ENCODE peak calls at places on chromosomes 1 and 21, in four cellular contexts. Y, H, U and M are unnamed samples.

GRCh38 chr1:155499953-155500621 is 62.5 kb downstream of the ASH1L start:
- DNase-seq in Y (no peak), U (no peak), H (no peak), M (no peak)

GRCh38 chr1:94305704-94306103 is 68.3 kb upstream of the ARHGAP29 start:
- DNase-seq in H (no peak), U (no peak), Y (no peak), M (no peak)

GRCh38 chr1:216750031-216750627 is 26.9 kb upstream of the ESRRG start:
- DNase-seq in H (peak; percentile 88), Y (no peak), U (peak; percentile 54), M (peak; percentile 21)

GRCh38 chr1:205578780-205579571 is 52.8 kb downstream of the ELK4 start:
- DNase-seq in H (no peak), Y (no peak), U (no peak), M (no peak)

GRCh38 chr1:41805771-41806471 is 112.8 kb downstream of the HIVEP3 start:
- DNase-seq in Y (no peak), U (no peak), H (no peak), M (no peak)

GRCh38 chr1:66833112-66833511 is 32.0 kb upstream of the INSL5 start:
- DNase-seq in U (no peak), H (no peak), Y (no peak), M (no peak)

GRCh38 chr1:2499986-2500596 is 24.0 kb downstream of the PLCH2 start:
- DNase-seq in Y (no peak), U (no peak), H (no peak), M (no peak)

GRCh38 chr21:46187814-46188213 is 3.6 kb upstream of the SPATC1L start:
- DNase-seq in H (no peak), U (no peak), Y (no peak), M (no peak)

GRCh38 chr21:35873441-35873840 is 186.9 kb downstream of the SETD4 start:
- DNase-seq in U (no peak), Y (no peak), H (no peak), M (no peak)

GRCh38 chr1:227315500-227316346 is 2.6 kb downstream of the CDC42BPA start:
- DNase-seq in U (peak; percentile 82), H (peak; percentile 16), Y (peak; percentile 19), M (peak; percentile 79)
- H3K4me1 ChIP-seq in U (peaks cover 10% of the 10 kb centered on the region), H (peaks cover 34% of the 10 kb centered on the region), Y (peaks cover 24% of the 10 kb centered on the region), M (peaks cover 9% of the 10 kb centered on the region)

DNA sequence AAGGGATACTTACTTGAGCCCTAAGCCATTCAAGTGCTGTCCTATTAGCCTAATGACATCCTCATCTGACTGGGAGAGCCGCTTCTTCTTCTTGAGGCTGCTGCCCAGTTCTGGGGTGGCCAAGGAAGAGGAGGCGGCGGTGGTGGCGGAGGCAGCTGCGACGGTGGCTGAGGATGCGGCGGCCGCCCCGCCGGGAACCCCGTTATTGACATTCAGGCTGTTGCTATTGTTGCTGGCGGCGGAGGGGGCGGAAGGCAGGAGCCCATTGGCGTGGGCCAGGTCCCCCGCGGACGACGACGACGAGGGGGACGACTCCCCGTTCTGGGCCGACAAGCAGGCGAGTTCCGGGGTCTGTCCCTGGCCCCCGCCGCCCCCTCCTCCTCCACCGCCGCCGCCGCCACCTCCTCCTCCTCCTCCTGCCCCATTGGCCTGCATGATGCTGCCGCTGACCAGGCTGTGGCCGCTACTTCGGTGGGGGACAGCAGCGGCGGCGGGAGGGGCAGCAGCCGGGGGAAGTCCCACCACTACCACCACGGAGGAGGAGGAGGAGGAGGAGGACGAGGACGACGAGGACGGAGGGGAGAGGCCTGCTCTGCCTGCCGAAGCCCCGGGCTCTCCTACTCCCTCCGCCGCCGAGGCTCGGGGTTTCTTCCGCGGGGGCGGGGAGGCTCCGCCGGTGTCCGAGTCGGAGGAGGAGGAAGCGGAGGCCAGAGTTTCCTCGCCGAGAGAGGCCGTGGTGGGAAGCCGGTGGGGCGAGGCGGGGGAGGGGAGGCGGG is 738 bp downstream of the WDR26 start:
- DNase-seq in H (peak; percentile 61), Y (peak; percentile 44), U (peak; percentile 42), M (no peak)
- H3K4me1 ChIP-seq in H (peaks cover 33% of the 10 kb centered on the region), Y (peaks cover 43% of the 10 kb centered on the region), U (peaks cover 22% of the 10 kb centered on the region), M (peaks cover 59% of the 10 kb centered on the region)

GRCh38 chr1:31575373-31576140 is 758 bp upstream of the TINAGL1 start:
- DNase-seq in U (peak; percentile 12), H (peak; percentile 4), Y (no peak), M (peak; percentile 93)
- H3K4me1 ChIP-seq in U (peaks cover 29% of the 10 kb centered on the region), H (peaks cover 10% of the 10 kb centered on the region), Y (peaks cover 4% of the 10 kb centered on the region), M (peaks cover 87% of the 10 kb centered on the region)

GRCh38 chr1:226679853-226680516 is 59.1 kb downstream of the ITPKB start:
- DNase-seq in U (peak; percentile 91), H (peak; percentile 97), Y (peak; percentile 85), M (no peak)

GRCh38 chr1:226685196-226685820 is 53.8 kb downstream of the ITPKB start:
- DNase-seq in Y (no peak), H (no peak), U (no peak), M (no peak)

GRCh38 chr1:226681652-226682493 is 57.2 kb downstream of the ITPKB start:
- DNase-seq in H (no peak), Y (no peak), U (no peak), M (no peak)

GRCh38 chr1:226680653-226681052 is 58.4 kb downstream of the ITPKB start:
- DNase-seq in Y (no peak), U (no peak), H (peak; percentile 22), M (no peak)

DNA sequence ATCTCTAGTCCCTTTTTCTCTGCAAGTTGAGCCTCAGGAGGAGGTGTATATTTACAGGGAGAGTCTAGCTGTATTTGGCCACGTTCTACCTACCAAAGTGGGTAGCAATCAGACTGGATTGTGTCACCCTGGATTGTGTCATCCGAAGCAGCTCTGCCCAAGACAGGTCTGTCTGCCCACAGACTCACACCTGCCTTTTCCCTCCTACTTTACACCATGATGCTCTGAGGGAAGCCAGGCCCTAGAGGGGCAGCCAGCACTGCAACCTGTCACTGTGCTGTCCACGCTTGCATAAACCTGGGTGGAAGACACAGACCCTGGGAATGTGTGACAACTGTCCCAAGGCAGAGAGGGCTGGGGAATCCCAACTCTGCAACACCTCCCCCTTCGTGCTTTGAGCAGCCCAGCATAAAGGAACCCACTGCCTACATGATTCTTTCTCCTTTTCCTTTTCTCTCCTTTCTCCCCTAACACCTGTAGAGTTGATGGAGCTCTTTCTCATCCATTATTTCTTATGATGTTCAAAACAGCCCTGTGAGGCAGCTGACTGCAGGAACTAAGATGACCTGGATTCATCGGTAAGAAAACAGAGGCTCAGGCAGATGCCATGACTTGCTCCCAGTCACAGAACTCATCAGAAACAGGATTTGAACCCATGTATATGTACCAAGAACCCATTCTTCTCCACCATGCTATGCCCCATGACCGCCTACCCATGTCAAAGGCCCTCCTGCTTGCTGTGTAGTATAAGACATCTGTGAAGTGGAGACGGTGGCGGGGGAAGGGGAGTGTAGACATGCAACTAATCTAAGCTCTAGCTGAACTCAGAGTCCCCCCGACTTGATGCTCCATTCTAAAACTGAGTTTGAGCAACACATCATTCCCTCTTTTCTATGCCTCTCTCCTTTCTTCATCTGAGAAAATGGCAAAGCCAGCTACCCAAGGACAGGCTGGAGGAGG is 56.0 kb downstream of the ITPKB start:
- DNase-seq in Y (no peak), H (no peak), U (no peak), M (no peak)
- H3K4me1 ChIP-seq in Y (peaks cover 74% of the 10 kb centered on the region), H (peaks cover 47% of the 10 kb centered on the region), U (peaks cover 36% of the 10 kb centered on the region), M (peaks cover 5% of the 10 kb centered on the region)

GRCh38 chr1:19009126-19009881 is 52.8 kb upstream of the IFFO2 start:
- DNase-seq in H (no peak), Y (no peak), U (no peak), M (no peak)

GRCh38 chr1:19006000-19006399 is 49.5 kb upstream of the IFFO2 start:
- DNase-seq in Y (no peak), U (no peak), H (no peak), M (no peak)

GRCh38 chr1:19009882-19010321 is 53.4 kb upstream of the IFFO2 start:
- DNase-seq in Y (no peak), H (peak; percentile 63), U (no peak), M (peak; percentile 91)

GRCh38 chr1:19006837-19007271 is 50.4 kb upstream of the IFFO2 start:
- DNase-seq in Y (no peak), H (no peak), U (no peak), M (peak; percentile 56)

GRCh38 chr1:19007491-19008441 is 51.3 kb upstream of the IFFO2 start:
- DNase-seq in U (peak; percentile 51), Y (no peak), H (no peak), M (peak; percentile 82)
- H3K4me1 ChIP-seq in U (peaks cover 10% of the 10 kb centered on the region), Y (no peaks in the 10 kb centered on the region), H (peaks cover 24% of the 10 kb centered on the region), M (peaks cover 71% of the 10 kb centered on the region)

GRCh38 chr1:1324524-1325287 is at the start of the genes CPTP and INTS11:
- DNase-seq in U (peak; percentile 93), H (peak; percentile 97), Y (peak; percentile 95), M (peak; percentile 79)
- H3K4me1 ChIP-seq in U (peaks cover 22% of the 10 kb centered on the region), H (peaks cover 4% of the 10 kb centered on the region), Y (peaks cover 49% of the 10 kb centered on the region), M (peaks cover 23% of the 10 kb centered on the region)

GRCh38 chr1:201361652-201362504 is 15.6 kb downstream of the TNNT2 start:
- DNase-seq in Y (peak; percentile 52), U (peak; percentile 51), H (peak; percentile 79), M (peak; percentile 28)

GRCh38 chr1:201359873-201360210 is 17.6 kb downstream of the TNNT2 start:
- DNase-seq in U (no peak), H (no peak), Y (no peak), M (no peak)

GRCh38 chr1:201359031-201359872 is 18.2 kb downstream of the TNNT2 start:
- DNase-seq in Y (no peak), H (no peak), U (no peak), M (no peak)

GRCh38 chr1:201360901-201361651 is 16.4 kb downstream of the TNNT2 start:
- DNase-seq in H (no peak), Y (no peak), U (no peak), M (no peak)

GRCh38 chr1:201360486-201360885 is 17.0 kb downstream of the TNNT2 start:
- DNase-seq in Y (no peak), U (no peak), H (no peak), M (no peak)
- H3K4me1 ChIP-seq in Y (no peaks in the 10 kb centered on the region), U (no peaks in the 10 kb centered on the region), H (peaks cover 6% of the 10 kb centered on the region), M (no peaks in the 10 kb centered on the region)

DNA sequence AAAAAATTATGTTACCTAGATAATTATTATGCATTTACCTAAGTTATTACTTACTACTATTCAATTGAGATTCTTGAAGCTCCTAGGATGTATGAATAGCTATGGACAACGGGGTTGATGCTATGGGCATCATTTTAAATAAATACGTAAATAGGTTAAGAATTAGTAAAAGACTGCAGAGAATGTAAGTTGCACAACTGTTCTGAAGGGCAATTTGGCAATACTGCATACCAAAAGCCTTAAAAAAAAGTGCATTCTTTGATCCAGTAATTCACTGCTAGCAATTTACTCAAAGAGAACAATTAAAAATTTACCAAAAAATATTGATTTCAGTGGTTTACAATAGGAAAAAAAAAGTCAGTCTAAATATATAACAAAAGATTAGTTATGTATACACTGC is 3.5 kb downstream of the ARPC5 start:
- DNase-seq in Y (no peak), U (no peak), H (no peak), M (peak; percentile 44)
- H3K4me1 ChIP-seq in Y (peaks cover 35% of the 10 kb centered on the region), U (peaks cover 38% of the 10 kb centered on the region), H (peaks cover 28% of the 10 kb centered on the region), M (peaks cover 40% of the 10 kb centered on the region)

GRCh38 chr1:64515427-64515826 is 45.5 kb downstream of the CACHD1 start:
- DNase-seq in U (peak; percentile 73), Y (peak; percentile 35), H (no peak), M (no peak)
- H3K4me1 ChIP-seq in U (peaks cover 46% of the 10 kb centered on the region), Y (peaks cover 31% of the 10 kb centered on the region), H (peaks cover 72% of the 10 kb centered on the region), M (no peaks in the 10 kb centered on the region)